ENCODE peak calls at places on chromosome 16, in eight cellular contexts. A is head of caudate nucleus; V is Daoy; X is kidney; B is GM23248; G is activated CD8-positive, alpha-beta T cell treated with anti-CD3 and anti-CD28 coated beads for 36 hours; Q is neural crest cell; Z is NCI-H446. S is an unnamed sample.

GRCh38 chr16:69040144-69040909 is 65.1 kb upstream of the HAS3 start:
- DNase-seq in B (peak; percentile 68), Q (no peak), A (no peak), X (no peak), V (no peak), Z (no peak), G (no peak), S (no peak)

GRCh38 chr16:30095166-30096078 is 591 bp downstream of the YPEL3 start:
- DNase-seq in A (peak; percentile 32), Z (no peak), G (peak; percentile 35), B (peak; percentile 77), V (no peak), X (no peak), Q (no peak), S (peak; percentile 47)

GRCh38 chr16:84548508-84548907 is 44.0 kb upstream of the MEAK7 start:
- DNase-seq in Z (no peak), Q (no peak), X (no peak), G (no peak), V (no peak), B (no peak), A (no peak), S (no peak)

GRCh38 chr16:1019934-1020305 is 38.4 kb downstream of the SOX8 start:
- DNase-seq in A (peak; percentile 55), Z (no peak), B (peak; percentile 60), V (peak; percentile 39), G (no peak), Q (no peak), X (no peak), S (no peak)

GRCh38 chr16:74309789-74310781 is 13.5 kb downstream of the PSMD7 start:
- DNase-seq in G (peak; percentile 34), X (no peak), V (peak; percentile 37), A (peak; percentile 35), Q (no peak), Z (peak; percentile 39), B (peak; percentile 70), S (peak; percentile 30)

GRCh38 chr16:78961464-78961863 is 639.1 kb downstream of the MAF start:
- DNase-seq in B (no peak), Z (no peak), V (no peak), Q (no peak), A (no peak), G (no peak), X (no peak), S (no peak)

GRCh38 chr16:51994597-51994996 is 552.3 kb downstream of the TOX3 start:
- DNase-seq in X (peak; percentile 89), Z (peak; percentile 30), Q (no peak), V (peak; percentile 3), B (peak; percentile 24), G (no peak), A (no peak), S (no peak)

GRCh38 chr16:81568749-81569087 is 124.1 kb downstream of the CMIP start:
- DNase-seq in Z (no peak), V (no peak), A (no peak), B (no peak), G (no peak), Q (no peak), X (no peak), S (no peak)

GRCh38 chr16:11203111-11203623 is 52.8 kb downstream of the SOCS1 start:
- DNase-seq in Q (no peak), Z (no peak), X (no peak), A (no peak), G (no peak), V (no peak), B (no peak), S (no peak)

GRCh38 chr16:19168173-19169080 is at the start of gene SYT17:
- DNase-seq in V (peak; percentile 25), B (peak; percentile 29), G (no peak), A (peak; percentile 42), Z (no peak), Q (peak; percentile 34), X (no peak), S (no peak)

GRCh38 chr16:10878644-10879498 is 1.9 kb downstream of the CIITA start:
- DNase-seq in X (peak; percentile 90), Z (no peak), A (peak; percentile 43), V (peak; percentile 38), B (peak; percentile 69), Q (no peak), G (peak; percentile 43), S (peak; percentile 51)

GRCh38 chr16:70689035-70689969 is 3.4 kb upstream of the MTSS2 start:
- DNase-seq in X (peak; percentile 63), Q (no peak), A (no peak), G (no peak), B (no peak), Z (no peak), V (no peak), S (no peak)

GRCh38 chr16:56405977-56406376 is 19.4 kb downstream of the AMFR start:
- DNase-seq in A (no peak), B (no peak), Z (no peak), V (no peak), X (no peak), Q (no peak), G (no peak), S (no peak)

GRCh38 chr16:82995927-82996441 is 369.2 kb downstream of the CDH13 start:
- DNase-seq in V (peak; percentile 73), Q (no peak), A (peak; percentile 11), Z (no peak), X (no peak), B (peak; percentile 89), G (no peak), S (peak; percentile 4)

GRCh38 chr16:78478267-78478821 is 378.9 kb downstream of the WWOX start:
- DNase-seq in A (no peak), B (no peak), X (no peak), G (peak; percentile 4), Q (no peak), V (peak; percentile 20), Z (no peak), S (peak; percentile 32)

GRCh38 chr16:1093284-1094123 is 2.5 kb downstream of the C1QTNF8 start:
- DNase-seq in Z (no peak), V (no peak), G (peak; percentile 61), B (no peak), X (no peak), Q (no peak), A (no peak), S (peak; percentile 66)

GRCh38 chr16:24102120-24102740 is 153.9 kb upstream of the CACNG3 start:
- DNase-seq in G (no peak), V (no peak), A (peak; percentile 57), Z (no peak), Q (no peak), B (peak; percentile 0), X (no peak), S (no peak)

GRCh38 chr16:65336169-65336568 is 214.3 kb upstream of the CDH11 start:
- DNase-seq in B (peak; percentile 80), V (peak; percentile 15), G (no peak), A (no peak), Z (no peak), X (no peak), Q (no peak), S (no peak)

GRCh38 chr16:46844771-46845170 is 13.8 kb upstream of the C16orf87 start:
- DNase-seq in Z (no peak), G (no peak), X (no peak), B (no peak), A (no peak), Q (no peak), V (no peak), S (no peak)

GRCh38 chr16:85418978-85419491 is 194.1 kb upstream of the GSE1 start:
- DNase-seq in V (no peak), G (peak; percentile 0), B (no peak), A (peak; percentile 8), Q (no peak), X (no peak), Z (peak; percentile 58), S (no peak)

GRCh38 chr16:84648595-84649510 is 542 bp downstream of the KLHL36 start:
- DNase-seq in B (peak; percentile 40), X (peak; percentile 88), Z (no peak), A (peak; percentile 17), G (peak; percentile 53), V (no peak), Q (peak; percentile 20), S (peak; percentile 63)

GRCh38 chr16:89185062-89185751 is 13.7 kb downstream of the CDH15 start:
- DNase-seq in B (peak; percentile 44), Q (no peak), Z (no peak), V (no peak), G (peak; percentile 50), X (peak; percentile 61), A (no peak), S (peak; percentile 70)

GRCh38 chr16:2520097-2520783 is at the start of gene AMDHD2:
- DNase-seq in A (peak; percentile 88), B (peak; percentile 99), G (peak; percentile 94), X (peak; percentile 97), Q (peak; percentile 85), V (peak; percentile 89), Z (peak; percentile 88), S (peak; percentile 95)

GRCh38 chr16:926715-927114 is 44.1 kb downstream of the LMF1 start:
- DNase-seq in B (no peak), A (no peak), X (peak; percentile 48), V (no peak), G (no peak), Z (no peak), Q (no peak), S (no peak)

GRCh38 chr16:27441276-27441675 is 39.3 kb downstream of the IL21R start:
- DNase-seq in G (no peak), B (no peak), V (no peak), A (no peak), X (peak; percentile 30), Q (no peak), Z (no peak), S (peak; percentile 2)

GRCh38 chr16:77596243-77596642 is 126.1 kb upstream of the NUDT7 start:
- DNase-seq in B (peak; percentile 81), Z (no peak), X (no peak), Q (no peak), A (no peak), G (no peak), V (peak; percentile 29), S (no peak)

GRCh38 chr16:632486-633335 is 1.9 kb downstream of the WFIKKN1 start:
- DNase-seq in X (peak; percentile 76), Z (no peak), B (no peak), V (no peak), G (no peak), A (no peak), Q (no peak), S (no peak)

GRCh38 chr16:54921229-54921824 is 9.3 kb upstream of the IRX5 start:
- DNase-seq in Q (no peak), G (no peak), V (no peak), B (peak; percentile 72), A (no peak), Z (peak; percentile 49), X (no peak), S (no peak)

GRCh38 chr16:30031477-30031918 is 427 bp upstream of the TLCD3B start:
- DNase-seq in B (no peak), A (no peak), X (no peak), V (no peak), G (no peak), Q (no peak), Z (no peak), S (no peak)

GRCh38 chr16:54817940-54818574 is 112.6 kb upstream of the IRX5 start:
- DNase-seq in Q (no peak), V (no peak), Z (no peak), X (no peak), G (no peak), A (no peak), B (no peak), S (no peak)

GRCh38 chr16:64983983-64984382 is 137.9 kb downstream of the CDH11 start:
- DNase-seq in X (no peak), G (no peak), B (peak; percentile 83), Q (peak; percentile 8), V (peak; percentile 78), A (peak; percentile 70), Z (peak; percentile 81), S (peak; percentile 11)